ENCODE peak calls at places on chromosome 12, in ten cellular contexts. One of them, this sample, is unnamed.

GRCh38 chr12:49092816-49093406 is 1.7 kb downstream of the DHH start:
- DNase-seq in lower leg skin: no peak
- DNase-seq in HFF-Myc: no peak
- DNase-seq in body of pancreas: no peak
- DNase-seq in Panc1: no peak
- DNase-seq in cardiac muscle cell: no peak
- DNase-seq in left lung: no peak
- DNase-seq in Peyer's patch: no peak
- DNase-seq in cardiac fibroblast: no peak
- DNase-seq in MM.1S: no peak
- DNase-seq in this sample: no peak

GRCh38 chr12:56629459-56630179 is 507 bp downstream of the BAZ2A start:
- DNase-seq in cardiac muscle cell: no peak
- DNase-seq in Panc1: no peak
- DNase-seq in cardiac fibroblast: peak
- DNase-seq in body of pancreas: peak
- DNase-seq in HFF-Myc: no peak
- DNase-seq in lower leg skin: peak
- DNase-seq in Peyer's patch: peak
- DNase-seq in left lung: no peak
- DNase-seq in MM.1S: peak
- DNase-seq in this sample: no peak

GRCh38 chr12:11920231-11920630 is 150.5 kb upstream of the BCL2L14 start:
- DNase-seq in body of pancreas: no peak
- DNase-seq in MM.1S: no peak
- DNase-seq in left lung: no peak
- DNase-seq in lower leg skin: no peak
- DNase-seq in Panc1: no peak
- DNase-seq in HFF-Myc: no peak
- DNase-seq in cardiac muscle cell: no peak
- DNase-seq in cardiac fibroblast: no peak
- DNase-seq in Peyer's patch: no peak
- DNase-seq in this sample: no peak

GRCh38 chr12:104976703-104977102 is 9.4 kb upstream of the NOPCHAP1 start:
- DNase-seq in HFF-Myc: no peak
- DNase-seq in left lung: no peak
- DNase-seq in Peyer's patch: no peak
- DNase-seq in Panc1: no peak
- DNase-seq in MM.1S: no peak
- DNase-seq in body of pancreas: no peak
- DNase-seq in lower leg skin: no peak
- DNase-seq in cardiac fibroblast: no peak
- DNase-seq in cardiac muscle cell: no peak
- DNase-seq in this sample: no peak

GRCh38 chr12:94039914-94040313 is 108.5 kb upstream of the PLXNC1 start:
- DNase-seq in cardiac fibroblast: peak
- DNase-seq in left lung: no peak
- DNase-seq in Panc1: no peak
- DNase-seq in body of pancreas: no peak
- DNase-seq in MM.1S: no peak
- DNase-seq in HFF-Myc: no peak
- DNase-seq in Peyer's patch: no peak
- DNase-seq in lower leg skin: no peak
- DNase-seq in cardiac muscle cell: no peak
- DNase-seq in this sample: no peak

GRCh38 chr12:121820056-121820455 is 16.2 kb downstream of the SETD1B start:
- DNase-seq in MM.1S: no peak
- DNase-seq in cardiac fibroblast: no peak
- DNase-seq in body of pancreas: no peak
- DNase-seq in HFF-Myc: no peak
- DNase-seq in Peyer's patch: no peak
- DNase-seq in Panc1: no peak
- DNase-seq in cardiac muscle cell: no peak
- DNase-seq in left lung: no peak
- DNase-seq in lower leg skin: no peak
- DNase-seq in this sample: no peak

GRCh38 chr12:132886529-132887477 is 602 bp downstream of the CHFR start:
- DNase-seq in MM.1S: no peak
- DNase-seq in body of pancreas: peak
- DNase-seq in cardiac fibroblast: peak
- DNase-seq in left lung: peak
- DNase-seq in Panc1: no peak
- DNase-seq in cardiac muscle cell: no peak
- DNase-seq in lower leg skin: peak
- DNase-seq in Peyer's patch: no peak
- DNase-seq in HFF-Myc: no peak
- DNase-seq in this sample: no peak

GRCh38 chr12:65668981-65669695 is 155.1 kb upstream of the HMGA2 start:
- DNase-seq in left lung: no peak
- DNase-seq in lower leg skin: no peak
- DNase-seq in HFF-Myc: no peak
- DNase-seq in Peyer's patch: no peak
- DNase-seq in body of pancreas: no peak
- DNase-seq in MM.1S: no peak
- DNase-seq in cardiac muscle cell: no peak
- DNase-seq in Panc1: no peak
- DNase-seq in cardiac fibroblast: peak
- DNase-seq in this sample: no peak

GRCh38 chr12:131195796-131196195 is 242.1 kb downstream of the ADGRD1 start:
- DNase-seq in body of pancreas: no peak
- DNase-seq in cardiac fibroblast: no peak
- DNase-seq in Peyer's patch: peak
- DNase-seq in HFF-Myc: no peak
- DNase-seq in Panc1: no peak
- DNase-seq in MM.1S: no peak
- DNase-seq in lower leg skin: peak
- DNase-seq in left lung: no peak
- DNase-seq in cardiac muscle cell: no peak
- DNase-seq in this sample: peak

GRCh38 chr12:54404061-54405004 is 14.7 kb downstream of the ITGA5 start:
- DNase-seq in MM.1S: peak
- DNase-seq in left lung: no peak
- DNase-seq in Peyer's patch: no peak
- DNase-seq in lower leg skin: no peak
- DNase-seq in cardiac muscle cell: peak
- DNase-seq in HFF-Myc: no peak
- DNase-seq in Panc1: peak
- DNase-seq in cardiac fibroblast: peak
- DNase-seq in body of pancreas: peak
- DNase-seq in this sample: no peak

GRCh38 chr12:132014915-132015280 is 65.2 kb downstream of the EP400 start:
- DNase-seq in cardiac muscle cell: no peak
- DNase-seq in lower leg skin: no peak
- DNase-seq in Peyer's patch: no peak
- DNase-seq in left lung: no peak
- DNase-seq in Panc1: no peak
- DNase-seq in body of pancreas: no peak
- DNase-seq in MM.1S: no peak
- DNase-seq in cardiac fibroblast: no peak
- DNase-seq in HFF-Myc: no peak
- DNase-seq in this sample: no peak

GRCh38 chr12:109310247-109311125 is 1.4 kb upstream of the FOXN4 start:
- DNase-seq in Peyer's patch: no peak
- DNase-seq in Panc1: no peak
- DNase-seq in MM.1S: peak
- DNase-seq in body of pancreas: no peak
- DNase-seq in cardiac muscle cell: no peak
- DNase-seq in left lung: no peak
- DNase-seq in HFF-Myc: no peak
- DNase-seq in cardiac fibroblast: no peak
- DNase-seq in lower leg skin: peak
- DNase-seq in this sample: no peak

GRCh38 chr12:108583971-108584370 is 13.9 kb downstream of the TMEM119 start:
- DNase-seq in MM.1S: no peak
- DNase-seq in HFF-Myc: no peak
- DNase-seq in lower leg skin: no peak
- DNase-seq in left lung: no peak
- DNase-seq in cardiac fibroblast: no peak
- DNase-seq in Peyer's patch: peak
- DNase-seq in Panc1: no peak
- DNase-seq in cardiac muscle cell: no peak
- DNase-seq in body of pancreas: no peak
- DNase-seq in this sample: no peak

GRCh38 chr12:12156116-12156515 is 85.4 kb downstream of the BCL2L14 start:
- DNase-seq in Peyer's patch: no peak
- DNase-seq in HFF-Myc: no peak
- DNase-seq in cardiac fibroblast: no peak
- DNase-seq in body of pancreas: no peak
- DNase-seq in left lung: no peak
- DNase-seq in lower leg skin: no peak
- DNase-seq in MM.1S: no peak
- DNase-seq in cardiac muscle cell: no peak
- DNase-seq in Panc1: no peak
- DNase-seq in this sample: no peak

GRCh38 chr12:4240161-4240783 is 33.3 kb upstream of the CCND2 start:
- DNase-seq in Panc1: no peak
- DNase-seq in HFF-Myc: no peak
- DNase-seq in cardiac fibroblast: no peak
- DNase-seq in body of pancreas: no peak
- DNase-seq in Peyer's patch: no peak
- DNase-seq in lower leg skin: no peak
- DNase-seq in MM.1S: no peak
- DNase-seq in cardiac muscle cell: no peak
- DNase-seq in left lung: no peak
- DNase-seq in this sample: peak

GRCh38 chr12:62817556-62818271 is 117.2 kb downstream of the PPM1H start:
- DNase-seq in Peyer's patch: no peak
- DNase-seq in MM.1S: peak
- DNase-seq in left lung: no peak
- DNase-seq in body of pancreas: no peak
- DNase-seq in cardiac muscle cell: no peak
- DNase-seq in lower leg skin: no peak
- DNase-seq in cardiac fibroblast: peak
- DNase-seq in HFF-Myc: no peak
- DNase-seq in Panc1: no peak
- DNase-seq in this sample: no peak
- TF ChIP-seq CTCF in Peyer's patch: no peak
- TF ChIP-seq CTCF in MM.1S: no peak
- TF ChIP-seq CTCF in left lung: no peak
- TF ChIP-seq CTCF in body of pancreas: no peak
- TF ChIP-seq CTCF in cardiac muscle cell: no peak
- TF ChIP-seq CTCF in lower leg skin: no peak
- TF ChIP-seq CTCF in cardiac fibroblast: peak
- TF ChIP-seq CTCF in HFF-Myc: no peak
- TF ChIP-seq CTCF in Panc1: no peak
- TF ChIP-seq CTCF in this sample: no peak

DNA sequence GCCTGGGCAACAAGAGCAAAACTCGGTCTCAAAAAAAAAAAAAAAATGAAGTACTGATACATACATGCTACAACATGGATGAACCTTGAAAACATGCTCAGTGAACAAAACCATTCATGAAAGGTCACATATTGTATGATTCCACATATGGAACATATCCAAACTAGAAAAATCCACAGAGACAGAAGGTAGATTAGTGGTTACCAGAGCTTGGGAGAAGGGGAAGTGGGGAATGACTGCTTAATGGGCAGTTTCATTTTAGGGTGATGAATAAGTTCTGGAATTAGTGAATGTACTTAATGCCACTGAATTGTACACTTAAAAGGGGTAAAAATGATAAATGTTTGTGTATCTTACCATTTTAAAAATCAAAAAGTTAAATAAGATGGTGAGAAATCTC is 2.7 kb downstream of the ITGB7 start:
- DNase-seq in Panc1: no peak
- DNase-seq in cardiac fibroblast: no peak
- DNase-seq in lower leg skin: no peak
- DNase-seq in HFF-Myc: no peak
- DNase-seq in Peyer's patch: no peak
- DNase-seq in body of pancreas: no peak
- DNase-seq in left lung: no peak
- DNase-seq in MM.1S: peak
- DNase-seq in cardiac muscle cell: no peak
- DNase-seq in this sample: no peak
- H3K4me3 ChIP-seq in Panc1: no peak
- H3K4me3 ChIP-seq in cardiac fibroblast: no peak
- H3K4me3 ChIP-seq in lower leg skin: no peak
- H3K4me3 ChIP-seq in HFF-Myc: no peak
- H3K4me3 ChIP-seq in Peyer's patch: no peak
- H3K4me3 ChIP-seq in body of pancreas: no peak
- H3K4me3 ChIP-seq in left lung: no peak
- H3K4me3 ChIP-seq in MM.1S: peak
- H3K4me3 ChIP-seq in cardiac muscle cell: no peak
- H3K4me3 ChIP-seq in this sample: no peak

GRCh38 chr12:112261559-112261958 is 120.7 kb downstream of the HECTD4 start:
- DNase-seq in body of pancreas: no peak
- DNase-seq in Panc1: no peak
- DNase-seq in cardiac fibroblast: no peak
- DNase-seq in cardiac muscle cell: no peak
- DNase-seq in HFF-Myc: no peak
- DNase-seq in lower leg skin: no peak
- DNase-seq in left lung: no peak
- DNase-seq in Peyer's patch: no peak
- DNase-seq in MM.1S: no peak
- DNase-seq in this sample: no peak
- TF ChIP-seq CTCF in body of pancreas: no peak
- TF ChIP-seq CTCF in Panc1: peak
- TF ChIP-seq CTCF in cardiac fibroblast: peak
- TF ChIP-seq CTCF in cardiac muscle cell: peak
- TF ChIP-seq CTCF in HFF-Myc: peak
- TF ChIP-seq CTCF in lower leg skin: no peak
- TF ChIP-seq CTCF in left lung: no peak
- TF ChIP-seq CTCF in Peyer's patch: no peak
- TF ChIP-seq CTCF in MM.1S: no peak
- TF ChIP-seq CTCF in this sample: no peak

DNA sequence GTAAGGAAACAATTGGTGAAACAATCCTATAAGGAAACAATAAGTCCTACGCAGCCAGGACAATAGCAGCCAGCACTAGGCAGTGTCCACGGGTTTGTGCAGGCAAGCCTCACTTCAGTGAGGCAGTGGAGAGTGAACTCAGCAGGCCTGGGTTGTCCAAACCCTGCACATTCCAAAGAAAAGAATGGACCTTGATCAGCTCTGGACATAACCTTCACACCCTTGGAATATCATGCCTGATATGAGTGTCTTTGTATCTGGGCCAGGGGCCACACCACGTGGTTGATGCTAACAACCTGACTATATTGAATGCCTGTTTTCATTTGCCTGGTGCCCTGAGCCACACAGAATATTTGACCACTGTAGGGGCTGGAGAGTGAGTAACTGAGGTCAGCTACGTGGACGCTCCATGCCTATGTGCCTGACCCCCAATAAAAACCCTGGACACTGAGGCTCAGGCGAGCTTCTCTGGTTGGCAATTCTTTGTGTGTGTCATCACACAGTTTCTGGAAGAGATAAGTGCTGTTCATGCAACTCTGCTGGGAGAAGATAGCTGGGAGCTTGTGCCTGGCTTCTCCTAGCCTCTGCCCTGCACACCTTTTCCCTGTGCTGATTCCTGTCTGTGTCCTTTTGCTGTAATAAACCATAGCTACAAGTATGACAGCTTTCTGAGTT is 81.4 kb upstream of the NCOR2 start:
- DNase-seq in cardiac fibroblast: no peak
- DNase-seq in Peyer's patch: no peak
- DNase-seq in Panc1: no peak
- DNase-seq in body of pancreas: no peak
- DNase-seq in left lung: no peak
- DNase-seq in cardiac muscle cell: no peak
- DNase-seq in MM.1S: no peak
- DNase-seq in HFF-Myc: no peak
- DNase-seq in lower leg skin: no peak
- DNase-seq in this sample: no peak
- H3K4me3 ChIP-seq in cardiac fibroblast: no peak
- H3K4me3 ChIP-seq in Peyer's patch: no peak
- H3K4me3 ChIP-seq in Panc1: no peak
- H3K4me3 ChIP-seq in body of pancreas: no peak
- H3K4me3 ChIP-seq in left lung: no peak
- H3K4me3 ChIP-seq in cardiac muscle cell: no peak
- H3K4me3 ChIP-seq in MM.1S: no peak
- H3K4me3 ChIP-seq in HFF-Myc: no peak
- H3K4me3 ChIP-seq in lower leg skin: no peak
- H3K4me3 ChIP-seq in this sample: no peak

GRCh38 chr12:42145552-42146215 is 1.0 kb upstream of the GXYLT1 start:
- DNase-seq in cardiac muscle cell: peak
- DNase-seq in Panc1: no peak
- DNase-seq in lower leg skin: no peak
- DNase-seq in HFF-Myc: no peak
- DNase-seq in body of pancreas: no peak
- DNase-seq in Peyer's patch: no peak
- DNase-seq in cardiac fibroblast: no peak
- DNase-seq in MM.1S: no peak
- DNase-seq in left lung: no peak
- DNase-seq in this sample: no peak
- TF ChIP-seq CTCF in cardiac muscle cell: no peak
- TF ChIP-seq CTCF in Panc1: peak
- TF ChIP-seq CTCF in lower leg skin: no peak
- TF ChIP-seq CTCF in HFF-Myc: no peak
- TF ChIP-seq CTCF in body of pancreas: no peak
- TF ChIP-seq CTCF in Peyer's patch: peak
- TF ChIP-seq CTCF in cardiac fibroblast: no peak
- TF ChIP-seq CTCF in MM.1S: no peak
- TF ChIP-seq CTCF in left lung: no peak
- TF ChIP-seq CTCF in this sample: no peak

This sample was measured in esophagus muscularis mucosa.